ENCODE peak calls at places on chromosomes 12 and 14, in eight cellular contexts. One of them, this sample, is unnamed. For H3K36me3, the result is how much of the 10 kb centered on the place peaks cover.

GRCh38 chr12:6224550-6224949 is 24.4 kb downstream of the CD9 start:
- DNase-seq in neuronal stem cell: no peak
- DNase-seq in mammary epithelial cell: peak
- DNase-seq in NT2/D1: no peak
- DNase-seq in bronchial epithelial cell: peak
- DNase-seq in left ventricle myocardium inferior: no peak
- DNase-seq in CD4-positive, alpha-beta memory T cell: no peak
- DNase-seq in keratinocyte: no peak
- DNase-seq in this sample: peak

GRCh38 chr12:102093319-102093718 is 26.6 kb downstream of the NUP37 start:
- DNase-seq in neuronal stem cell: no peak
- DNase-seq in keratinocyte: no peak
- DNase-seq in mammary epithelial cell: no peak
- DNase-seq in left ventricle myocardium inferior: no peak
- DNase-seq in NT2/D1: no peak
- DNase-seq in CD4-positive, alpha-beta memory T cell: no peak
- DNase-seq in bronchial epithelial cell: no peak
- DNase-seq in this sample: no peak

GRCh38 chr14:105173901-105174894 is 5.6 kb upstream of the JAG2 start:
- DNase-seq in CD4-positive, alpha-beta memory T cell: peak
- DNase-seq in neuronal stem cell: no peak
- DNase-seq in bronchial epithelial cell: peak
- DNase-seq in NT2/D1: no peak
- DNase-seq in mammary epithelial cell: no peak
- DNase-seq in keratinocyte: no peak
- DNase-seq in left ventricle myocardium inferior: no peak
- DNase-seq in this sample: no peak

GRCh38 chr12:125403145-125403789 is 338.0 kb downstream of the AACS start:
- DNase-seq in bronchial epithelial cell: peak
- DNase-seq in left ventricle myocardium inferior: no peak
- DNase-seq in CD4-positive, alpha-beta memory T cell: no peak
- DNase-seq in NT2/D1: peak
- DNase-seq in neuronal stem cell: peak
- DNase-seq in mammary epithelial cell: peak
- DNase-seq in keratinocyte: no peak
- DNase-seq in this sample: no peak

GRCh38 chr12:34398366-34398705 is 376.0 kb downstream of the ALG10 start:
- DNase-seq in left ventricle myocardium inferior: no peak
- DNase-seq in NT2/D1: no peak
- DNase-seq in bronchial epithelial cell: no peak
- DNase-seq in mammary epithelial cell: no peak
- DNase-seq in CD4-positive, alpha-beta memory T cell: no peak
- DNase-seq in neuronal stem cell: no peak
- DNase-seq in keratinocyte: no peak
- DNase-seq in this sample: peak

GRCh38 chr12:112822056-112822455 is 30.5 kb downstream of the RPH3A start:
- DNase-seq in bronchial epithelial cell: peak
- DNase-seq in NT2/D1: no peak
- DNase-seq in CD4-positive, alpha-beta memory T cell: no peak
- DNase-seq in keratinocyte: no peak
- DNase-seq in mammary epithelial cell: no peak
- DNase-seq in left ventricle myocardium inferior: no peak
- DNase-seq in neuronal stem cell: no peak
- DNase-seq in this sample: no peak

GRCh38 chr14:105411017-105411941 is 8.3 kb upstream of the MTA1 start:
- DNase-seq in CD4-positive, alpha-beta memory T cell: no peak
- DNase-seq in keratinocyte: no peak
- DNase-seq in mammary epithelial cell: peak
- DNase-seq in neuronal stem cell: no peak
- DNase-seq in bronchial epithelial cell: peak
- DNase-seq in NT2/D1: no peak
- DNase-seq in left ventricle myocardium inferior: peak
- DNase-seq in this sample: no peak

GRCh38 chr14:99122521-99123125 is 149.4 kb downstream of the BCL11B start:
- DNase-seq in CD4-positive, alpha-beta memory T cell: no peak
- DNase-seq in left ventricle myocardium inferior: no peak
- DNase-seq in neuronal stem cell: no peak
- DNase-seq in NT2/D1: no peak
- DNase-seq in bronchial epithelial cell: no peak
- DNase-seq in mammary epithelial cell: no peak
- DNase-seq in keratinocyte: no peak
- DNase-seq in this sample: peak

GRCh38 chr12:10364839-10365681 is 24.8 kb downstream of the KLRK1 start:
- DNase-seq in keratinocyte: no peak
- DNase-seq in neuronal stem cell: peak
- DNase-seq in CD4-positive, alpha-beta memory T cell: peak
- DNase-seq in left ventricle myocardium inferior: peak
- DNase-seq in mammary epithelial cell: peak
- DNase-seq in bronchial epithelial cell: peak
- DNase-seq in NT2/D1: no peak
- DNase-seq in this sample: peak

GRCh38 chr12:25764409-25764808 is 194.1 kb upstream of the RASSF8 start:
- DNase-seq in CD4-positive, alpha-beta memory T cell: no peak
- DNase-seq in mammary epithelial cell: no peak
- DNase-seq in bronchial epithelial cell: no peak
- DNase-seq in left ventricle myocardium inferior: no peak
- DNase-seq in keratinocyte: no peak
- DNase-seq in NT2/D1: no peak
- DNase-seq in neuronal stem cell: no peak
- DNase-seq in this sample: no peak
- H3K4me3 ChIP-seq in CD4-positive, alpha-beta memory T cell: no peak
- H3K4me3 ChIP-seq in mammary epithelial cell: no peak
- H3K4me3 ChIP-seq in bronchial epithelial cell: no peak
- H3K4me3 ChIP-seq in left ventricle myocardium inferior: no peak
- H3K4me3 ChIP-seq in keratinocyte: no peak
- H3K4me3 ChIP-seq in NT2/D1: no peak
- H3K4me3 ChIP-seq in neuronal stem cell: no peak
- H3K4me3 ChIP-seq in this sample: no peak

DNA sequence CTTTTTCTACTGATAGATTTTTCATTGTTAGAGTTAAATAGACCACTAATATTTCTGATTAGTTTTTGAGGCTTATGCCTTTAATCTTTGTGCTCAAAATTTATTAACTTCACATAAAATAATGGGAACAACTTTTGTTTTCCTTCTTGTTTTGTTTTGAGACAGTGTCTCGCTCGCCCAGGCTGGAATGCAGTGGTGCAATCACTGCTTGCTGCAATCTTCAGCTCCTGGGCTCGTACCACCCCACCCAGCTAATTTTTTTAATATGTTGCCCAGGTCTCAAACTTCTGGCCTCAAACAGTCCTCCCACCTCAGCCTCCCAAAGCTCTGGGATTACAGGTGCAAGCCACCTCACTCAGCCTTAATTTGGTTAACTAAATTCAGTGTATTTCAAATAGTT is 16.8 kb downstream of the SCFD1 start:
- DNase-seq in mammary epithelial cell: no peak
- DNase-seq in bronchial epithelial cell: no peak
- DNase-seq in CD4-positive, alpha-beta memory T cell: no peak
- DNase-seq in left ventricle myocardium inferior: no peak
- DNase-seq in NT2/D1: no peak
- DNase-seq in neuronal stem cell: no peak
- DNase-seq in keratinocyte: no peak
- DNase-seq in this sample: no peak
- H3K36me3 ChIP-seq in mammary epithelial cell: under half
- H3K36me3 ChIP-seq in bronchial epithelial cell: under half
- H3K36me3 ChIP-seq in CD4-positive, alpha-beta memory T cell: under half
- H3K36me3 ChIP-seq in left ventricle myocardium inferior: half or more
- H3K36me3 ChIP-seq in NT2/D1: half or more
- H3K36me3 ChIP-seq in neuronal stem cell: half or more
- H3K36me3 ChIP-seq in keratinocyte: under half
- H3K36me3 ChIP-seq in this sample: under half

GRCh38 chr14:57492859-57493258 is 798 bp downstream of the CCDC198 start:
- DNase-seq in neuronal stem cell: no peak
- DNase-seq in mammary epithelial cell: peak
- DNase-seq in CD4-positive, alpha-beta memory T cell: no peak
- DNase-seq in left ventricle myocardium inferior: no peak
- DNase-seq in keratinocyte: no peak
- DNase-seq in NT2/D1: no peak
- DNase-seq in bronchial epithelial cell: peak
- DNase-seq in this sample: no peak
- H3K4me3 ChIP-seq in neuronal stem cell: no peak
- H3K4me3 ChIP-seq in mammary epithelial cell: no peak
- H3K4me3 ChIP-seq in CD4-positive, alpha-beta memory T cell: no peak
- H3K4me3 ChIP-seq in left ventricle myocardium inferior: no peak
- H3K4me3 ChIP-seq in keratinocyte: no peak
- H3K4me3 ChIP-seq in NT2/D1: no peak
- H3K4me3 ChIP-seq in bronchial epithelial cell: no peak
- H3K4me3 ChIP-seq in this sample: peak

DNA sequence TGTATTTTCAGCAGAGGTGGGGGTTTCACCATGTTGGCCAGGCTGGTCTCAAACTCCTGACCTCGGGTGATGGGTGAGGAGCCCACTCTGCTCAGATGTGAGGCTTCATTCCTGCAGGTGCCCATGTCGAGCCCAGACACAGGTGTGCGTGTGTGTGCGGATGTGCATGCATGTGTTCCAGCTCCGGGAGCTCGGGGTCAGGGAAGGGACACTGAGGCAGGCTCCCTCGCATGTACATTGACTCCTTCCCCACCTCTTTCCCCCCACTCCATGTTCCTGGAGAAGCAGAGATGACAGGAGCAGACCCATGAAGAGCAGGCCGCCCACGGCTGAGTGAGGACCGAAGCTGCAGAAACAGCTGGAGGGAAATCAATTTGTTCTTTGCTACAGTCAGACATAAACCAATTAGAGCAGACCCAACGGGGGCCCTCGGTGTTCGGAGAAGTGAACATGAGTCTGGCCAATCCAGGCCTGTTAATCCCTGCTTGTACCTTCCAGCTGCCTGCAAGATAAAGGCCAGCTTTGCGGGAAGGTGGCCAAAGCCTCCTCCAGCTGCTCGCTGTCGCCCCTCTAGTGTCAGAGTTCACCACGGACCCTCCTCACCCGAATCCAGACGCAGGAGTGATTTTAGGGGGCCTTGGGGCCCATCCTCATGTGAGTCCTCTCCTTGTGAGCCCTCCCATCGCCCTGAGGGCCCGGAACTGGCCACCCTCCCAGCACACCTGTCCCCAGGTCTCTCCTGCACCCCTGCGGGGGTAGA is 321.0 kb upstream of the RTL1 start:
- DNase-seq in mammary epithelial cell: no peak
- DNase-seq in CD4-positive, alpha-beta memory T cell: no peak
- DNase-seq in left ventricle myocardium inferior: no peak
- DNase-seq in NT2/D1: no peak
- DNase-seq in bronchial epithelial cell: no peak
- DNase-seq in keratinocyte: no peak
- DNase-seq in neuronal stem cell: no peak
- DNase-seq in this sample: no peak
- H3K36me3 ChIP-seq in mammary epithelial cell: under half
- H3K36me3 ChIP-seq in CD4-positive, alpha-beta memory T cell: under half
- H3K36me3 ChIP-seq in left ventricle myocardium inferior: under half
- H3K36me3 ChIP-seq in NT2/D1: under half
- H3K36me3 ChIP-seq in bronchial epithelial cell: under half
- H3K36me3 ChIP-seq in keratinocyte: under half
- H3K36me3 ChIP-seq in neuronal stem cell: under half
- H3K36me3 ChIP-seq in this sample: under half

GRCh38 chr14:96516351-96516750 is 14.2 kb downstream of the PAPOLA start:
- DNase-seq in keratinocyte: no peak
- DNase-seq in left ventricle myocardium inferior: no peak
- DNase-seq in CD4-positive, alpha-beta memory T cell: no peak
- DNase-seq in bronchial epithelial cell: no peak
- DNase-seq in NT2/D1: no peak
- DNase-seq in neuronal stem cell: no peak
- DNase-seq in mammary epithelial cell: no peak
- DNase-seq in this sample: no peak
- H3K4me3 ChIP-seq in keratinocyte: no peak
- H3K4me3 ChIP-seq in left ventricle myocardium inferior: no peak
- H3K4me3 ChIP-seq in CD4-positive, alpha-beta memory T cell: no peak
- H3K4me3 ChIP-seq in bronchial epithelial cell: no peak
- H3K4me3 ChIP-seq in NT2/D1: no peak
- H3K4me3 ChIP-seq in neuronal stem cell: no peak
- H3K4me3 ChIP-seq in mammary epithelial cell: no peak
- H3K4me3 ChIP-seq in this sample: no peak

DNA sequence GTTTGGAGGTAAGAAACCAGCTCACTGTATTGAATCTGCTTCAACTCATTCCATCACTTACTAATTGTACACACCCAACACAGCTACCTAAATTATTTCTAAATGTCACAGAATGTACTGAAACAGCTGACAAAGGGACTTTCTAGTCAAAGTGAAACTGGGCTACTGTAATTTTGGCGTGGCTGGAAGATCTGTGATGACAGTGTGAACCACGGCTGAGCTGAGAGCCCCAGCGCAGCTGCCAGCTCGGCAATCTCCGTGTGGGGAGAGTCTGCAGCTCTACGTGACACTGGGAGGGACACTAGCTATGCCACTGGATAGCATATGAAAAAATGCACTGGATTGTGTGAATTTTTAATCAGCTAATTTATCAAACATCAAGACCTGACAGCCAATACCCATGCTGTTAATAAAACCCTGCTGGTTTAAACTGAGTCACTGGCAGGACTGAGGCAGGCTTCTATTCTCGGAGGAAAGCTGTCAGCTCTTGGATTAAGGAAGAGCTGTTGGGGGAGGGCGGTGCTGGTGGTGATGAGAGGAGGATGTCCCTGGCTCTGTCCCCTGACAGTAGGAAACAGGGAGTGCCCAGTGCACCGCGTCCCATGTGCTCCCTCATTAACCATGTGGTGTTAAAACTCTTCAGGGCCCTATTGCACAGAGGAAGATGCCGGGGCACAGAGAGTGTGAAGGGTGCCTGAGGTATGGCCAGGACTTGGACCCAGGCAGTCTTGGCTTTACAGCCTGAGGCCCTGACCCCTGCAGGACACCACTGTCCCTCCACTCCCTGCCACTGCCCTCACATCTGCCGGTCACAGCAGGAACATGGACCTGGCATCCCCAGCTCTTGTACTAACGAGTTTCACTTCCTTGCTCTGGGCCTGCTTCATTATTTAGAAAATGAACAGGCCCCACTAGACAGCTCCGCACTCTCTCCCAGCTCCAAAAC is 13.3 kb downstream of the SLC15A4 start:
- DNase-seq in NT2/D1: no peak
- DNase-seq in neuronal stem cell: no peak
- DNase-seq in left ventricle myocardium inferior: peak
- DNase-seq in mammary epithelial cell: no peak
- DNase-seq in keratinocyte: no peak
- DNase-seq in CD4-positive, alpha-beta memory T cell: no peak
- DNase-seq in bronchial epithelial cell: no peak
- DNase-seq in this sample: no peak
- H3K36me3 ChIP-seq in NT2/D1: half or more
- H3K36me3 ChIP-seq in neuronal stem cell: half or more
- H3K36me3 ChIP-seq in left ventricle myocardium inferior: under half
- H3K36me3 ChIP-seq in mammary epithelial cell: under half
- H3K36me3 ChIP-seq in keratinocyte: under half
- H3K36me3 ChIP-seq in CD4-positive, alpha-beta memory T cell: under half
- H3K36me3 ChIP-seq in bronchial epithelial cell: under half
- H3K36me3 ChIP-seq in this sample: under half